ENCODE peak calls at places on chromosomes 3 and 15, in four cellular contexts. D is fibroblast of mammary gland, F is cardiac fibroblast, K is suprapubic skin. Q is an unnamed sample.

GRCh38 chr3:146209371-146209770 is 41.5 kb downstream of the PLSCR4 start:
- DNase-seq in D (no peak), F (no peak), K (no peak), Q (no peak)

GRCh38 chr15:52054381-52054780 is 35.4 kb downstream of the MAPK6 start:
- DNase-seq in D (no peak), F (no peak), K (no peak), Q (no peak)

GRCh38 chr3:52440671-52441070 is 4.2 kb downstream of the SEMA3G start:
- DNase-seq in D (no peak), F (no peak), K (no peak), Q (no peak)

GRCh38 chr15:32028921-32029320 is 1.4 kb upstream of the CHRNA7 start:
- DNase-seq in D (no peak), F (no peak), K (no peak), Q (no peak)

GRCh38 chr3:42749753-42750231 is 23.3 kb downstream of the CCDC13 start:
- DNase-seq in D (peak; percentile 24), F (peak; percentile 15), K (peak; percentile 68), Q (no peak)

GRCh38 chr3:19226516-19226915 is 78.2 kb downstream of the KCNH8 start:
- DNase-seq in D (no peak), F (no peak), K (no peak), Q (no peak)

GRCh38 chr3:153209596-153209995 is 47.6 kb downstream of the RAP2B start:
- DNase-seq in D (peak; percentile 63), F (peak; percentile 39), K (no peak), Q (peak; percentile 51)

GRCh38 chr3:10008588-10009344 is 17.5 kb upstream of the FANCD2 start:
- DNase-seq in D (peak; percentile 70), F (peak; percentile 80), K (peak; percentile 94), Q (peak; percentile 66)

GRCh38 chr3:196948442-196949365 is 6.4 kb upstream of the NCBP2 start:
- DNase-seq in D (peak; percentile 16), F (peak; percentile 16), K (no peak), Q (no peak)

GRCh38 chr3:40386213-40386612 is 771 bp upstream of the ENTPD3 start:
- DNase-seq in D (no peak), F (no peak), K (no peak), Q (no peak)

GRCh38 chr3:168964736-168965135 is 698.8 kb downstream of the MECOM start:
- DNase-seq in D (no peak), F (no peak), K (no peak), Q (no peak)

GRCh38 chr3:52181543-52181942 is 16.4 kb upstream of the ALAS1 start:
- DNase-seq in D (peak; percentile 63), F (peak; percentile 66), K (no peak), Q (no peak)

GRCh38 chr3:149339931-149340309 is 6.5 kb upstream of the TM4SF18 start:
- DNase-seq in D (peak; percentile 95), F (peak; percentile 98), K (peak; percentile 82), Q (peak; percentile 97)

GRCh38 chr15:100318880-100319279 is 22.9 kb downstream of the ADAMTS17 start:
- DNase-seq in D (no peak), F (no peak), K (no peak), Q (no peak)

GRCh38 chr3:76723366-76723765 is 316.5 kb upstream of the ROBO2 start:
- DNase-seq in D (no peak), F (no peak), K (no peak), Q (no peak)

GRCh38 chr15:45112592-45113379 is 1.2 kb downstream of the DUOX2 start:
- DNase-seq in D (no peak), F (no peak), K (no peak), Q (no peak)
- H3K4me3 ChIP-seq in D (no peak overlapping the region), F (no peak overlapping the region), K (peak overlapping the region; percentile 30), Q (no peak overlapping the region)

DNA sequence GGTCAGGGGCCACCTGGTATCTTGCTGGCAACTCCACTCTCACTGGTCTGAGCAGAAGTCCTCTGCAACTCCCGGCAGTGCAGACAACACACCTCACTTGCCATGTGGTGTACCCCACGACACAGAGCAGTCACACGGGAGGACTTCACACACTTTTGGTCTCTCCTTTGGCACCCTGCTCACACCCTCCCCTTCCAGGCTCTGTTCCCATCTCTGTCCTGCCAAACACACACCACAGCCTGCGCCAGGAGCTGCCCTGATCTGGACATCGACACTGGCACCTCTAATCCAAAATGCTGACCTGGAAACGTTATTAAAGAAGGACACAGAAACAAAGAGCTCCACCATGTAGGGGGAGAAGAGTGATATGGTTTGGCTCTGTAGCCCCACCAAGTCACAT is 57.2 kb downstream of the SLC41A3 start:
- DNase-seq in D (no peak), F (no peak), K (peak; percentile 28), Q (no peak)
- H3K4me3 ChIP-seq in D (no peak overlapping the region), F (no peak overlapping the region), K (no peak overlapping the region), Q (no peak overlapping the region)

GRCh38 chr15:67165653-67166260 is 88.7 kb downstream of the AAGAB start:
- DNase-seq in D (peak; percentile 66), F (peak; percentile 72), K (no peak), Q (peak; percentile 77)

GRCh38 chr15:67166280-67167009 is 88.0 kb downstream of the AAGAB start:
- DNase-seq in D (no peak), F (no peak), K (no peak), Q (no peak)

GRCh38 chr15:67168694-67169093 is 85.8 kb downstream of the AAGAB start:
- DNase-seq in D (no peak), F (no peak), K (no peak), Q (no peak)

GRCh38 chr15:67164811-67165652 is 89.4 kb downstream of the AAGAB start:
- DNase-seq in D (peak; percentile 87), F (peak; percentile 75), K (no peak), Q (peak; percentile 88)

DNA sequence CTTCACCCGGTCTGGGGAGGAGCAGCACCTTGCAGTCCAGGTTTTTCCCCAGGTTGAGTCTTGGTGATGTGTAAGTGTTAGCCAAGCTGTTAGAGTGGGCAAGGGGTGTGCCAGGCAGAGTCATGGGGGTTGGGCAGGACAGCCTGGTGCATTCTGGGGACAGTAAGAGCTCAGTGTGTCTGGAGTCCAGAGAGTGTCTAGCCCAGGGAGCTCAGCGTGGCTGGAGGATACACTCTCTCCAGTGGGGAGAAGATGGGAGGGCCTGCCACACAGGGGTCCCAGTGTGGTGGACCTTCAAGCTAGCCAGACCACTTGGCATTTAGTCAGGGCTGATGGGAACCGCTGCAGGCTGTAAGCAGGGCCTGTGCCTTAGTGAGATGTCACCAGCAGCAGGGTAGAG is 87.3 kb downstream of the AAGAB start:
- DNase-seq in D (no peak), F (no peak), K (no peak), Q (no peak)
- H3K4me3 ChIP-seq in D (no peak overlapping the region), F (no peak overlapping the region), K (no peak overlapping the region), Q (no peak overlapping the region)

DNA sequence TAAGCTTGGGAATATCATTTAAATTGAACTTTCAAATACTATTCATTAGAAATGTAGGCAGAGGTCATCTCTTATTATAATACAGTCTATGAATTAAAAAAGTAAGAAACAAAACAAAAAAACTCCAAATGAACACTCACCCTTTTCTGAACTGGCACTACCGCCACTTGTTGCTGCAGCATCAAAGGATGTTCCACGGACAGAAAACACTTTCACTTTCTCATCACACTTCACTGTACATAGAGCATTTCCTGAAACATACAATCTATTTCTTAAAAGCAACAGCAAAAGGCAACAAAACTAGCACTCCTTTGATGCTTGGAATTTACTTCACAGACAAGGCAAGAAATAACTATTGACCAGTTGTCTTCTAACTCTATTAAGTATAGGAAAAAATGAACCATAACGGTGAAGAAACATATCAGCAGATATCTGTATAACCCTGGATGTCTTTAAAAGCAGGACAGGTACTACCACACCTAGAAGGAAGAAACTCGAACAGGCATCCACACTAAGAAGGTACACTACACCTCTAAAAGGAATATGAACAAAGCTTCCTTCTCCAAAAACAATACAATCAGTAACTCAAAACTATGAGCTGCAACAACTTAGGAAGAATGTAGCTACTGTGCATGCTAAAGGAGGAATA is 24.9 kb downstream of the ETFA start:
- DNase-seq in D (peak; percentile 12), F (peak; percentile 5), K (no peak), Q (no peak)
- H3K4me3 ChIP-seq in D (no peak overlapping the region), F (no peak overlapping the region), K (no peak overlapping the region), Q (no peak overlapping the region)

GRCh38 chr15:40325700-40326099 is 2.2 kb downstream of the INAFM2 start:
- DNase-seq in D (no peak), F (no peak), K (no peak), Q (no peak)

GRCh38 chr15:40323239-40323952 is at the start of gene INAFM2:
- DNase-seq in D (peak; percentile 77), F (peak; percentile 98), K (peak; percentile 89), Q (peak; percentile 92)

GRCh38 chr15:40327338-40327917 is 3.9 kb downstream of the INAFM2 start:
- DNase-seq in D (no peak), F (no peak), K (no peak), Q (no peak)

GRCh38 chr15:40323953-40324937 is 753 bp downstream of the INAFM2 start:
- DNase-seq in D (no peak), F (no peak), K (no peak), Q (no peak)

GRCh38 chr15:40325188-40325587 is 1.7 kb downstream of the INAFM2 start:
- DNase-seq in D (no peak), F (peak; percentile 58), K (no peak), Q (no peak)
- H3K4me3 ChIP-seq in D (no peak overlapping the region), F (peak overlapping the region; percentile 77), K (peak overlapping the region; percentile 85), Q (peak overlapping the region; percentile 69)

GRCh38 chr15:83062768-83063180 is 4.3 kb downstream of the BTBD1 start:
- DNase-seq in D (no peak), F (no peak), K (no peak), Q (no peak)

GRCh38 chr15:83064859-83065258 is 2.2 kb downstream of the BTBD1 start:
- DNase-seq in D (peak; percentile 38), F (peak; percentile 22), K (no peak), Q (no peak)

GRCh38 chr15:83061680-83062079 is 5.4 kb downstream of the BTBD1 start:
- DNase-seq in D (no peak), F (peak; percentile 21), K (no peak), Q (no peak)

GRCh38 chr15:83065431-83065830 is 1.6 kb downstream of the BTBD1 start:
- DNase-seq in D (no peak), F (no peak), K (no peak), Q (no peak)

DNA sequence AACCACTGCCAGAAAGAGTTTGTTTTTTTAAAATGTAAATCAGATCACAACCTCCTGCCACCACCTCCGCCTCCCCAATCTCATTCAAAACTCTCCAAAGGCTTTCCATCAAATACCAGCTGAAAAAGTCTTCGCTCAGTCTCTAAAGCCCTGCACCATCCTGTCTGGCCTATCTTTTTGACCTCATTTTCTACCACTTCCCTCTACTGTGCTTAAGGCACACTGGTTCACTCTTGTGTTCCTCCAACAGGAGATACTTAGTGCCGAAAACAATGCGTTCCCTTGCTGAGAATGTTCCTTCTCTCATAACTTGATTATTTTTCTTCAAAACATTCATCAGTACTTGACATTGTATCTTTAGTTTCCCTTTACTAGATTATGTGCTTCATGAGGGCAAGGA is 3.5 kb downstream of the BTBD1 start:
- DNase-seq in D (no peak), F (no peak), K (no peak), Q (no peak)
- H3K4me3 ChIP-seq in D (no peak overlapping the region), F (no peak overlapping the region), K (no peak overlapping the region), Q (no peak overlapping the region)

Q was measured in brain microvascular endothelial cell.